ENCODE peak calls at places on chromosomes 4 and X, in seven cellular contexts. U is H9, O is neuronal stem cell, G is mesendoderm, Q is H1, S is trophoblast cell, F is mesenchymal stem cell. T is an unnamed sample.

GRCh38 chrX:23380581-23380980 is 45.9 kb downstream of the PTCHD1 start:
- DNase-seq in U (peak), O (no peak), G (peak), Q (peak), S (no peak), F (no peak), T (no peak)

GRCh38 chrX:57871463-57871862 is 38.8 kb downstream of the ZXDA start:
- DNase-seq in U (no peak), O (no peak), G (no peak), Q (no peak), S (no peak), F (no peak), T (no peak)

GRCh38 chrX:31126205-31126604 is 54.4 kb upstream of the FTHL17 start:
- DNase-seq in U (no peak), O (no peak), G (peak), Q (no peak), S (peak), F (peak), T (peak)

GRCh38 chrX:25020391-25021131 is 4.8 kb upstream of the ARX start:
- DNase-seq in U (peak), O (no peak), G (peak), Q (no peak), S (no peak), F (no peak), T (no peak)

GRCh38 chrX:50712777-50713176 is 101.2 kb downstream of the SHROOM4 start:
- DNase-seq in U (no peak), O (no peak), G (no peak), Q (no peak), S (no peak), F (no peak), T (no peak)

GRCh38 chr4:115222061-115222460 is 108.6 kb upstream of the NDST4 start:
- DNase-seq in U (no peak), O (no peak), G (peak), Q (no peak), S (no peak), F (no peak), T (no peak)

GRCh38 chrX:31307952-31308351 is 236.1 kb upstream of the FTHL17 start:
- DNase-seq in U (no peak), O (no peak), G (no peak), Q (no peak), S (no peak), F (no peak), T (no peak)

GRCh38 chrX:39652336-39652735 is 445.4 kb downstream of the BCOR start:
- DNase-seq in U (peak), O (no peak), G (peak), Q (no peak), S (no peak), F (no peak), T (peak)

GRCh38 chrX:154799554-154800348 is 5.5 kb downstream of the MPP1 start:
- DNase-seq in U (no peak), O (peak), G (peak), Q (no peak), S (no peak), F (peak), T (peak)

GRCh38 chr4:98641906-98642668 is 16.3 kb downstream of the TSPAN5 start:
- DNase-seq in U (no peak), O (no peak), G (no peak), Q (no peak), S (no peak), F (no peak), T (no peak)

GRCh38 chrX:102835504-102836146 is 101.4 kb upstream of the RAB40AL start:
- DNase-seq in U (peak), O (no peak), G (peak), Q (no peak), S (peak), F (peak), T (peak)

GRCh38 chrX:341541-342101 is 23.0 kb upstream of the GTPBP6 start:
- DNase-seq in U (no peak), O (no peak), G (no peak), Q (no peak), S (no peak), F (no peak), T (no peak)

GRCh38 chr4:117093581-117093980 is 8.2 kb upstream of the TRAM1L1 start:
- DNase-seq in U (no peak), O (no peak), G (no peak), Q (no peak), S (no peak), F (peak), T (peak)

GRCh38 chrX:131068945-131069719 is 11.0 kb downstream of the ARHGAP36 start:
- DNase-seq in U (peak), O (peak), G (peak), Q (no peak), S (peak), F (peak), T (no peak)

GRCh38 chrX:135477576-135477975 is 42.9 kb upstream of the INTS6L start:
- DNase-seq in U (peak), O (peak), G (peak), Q (peak), S (peak), F (peak), T (peak)

GRCh38 chr4:168531305-168531704 is 34.5 kb downstream of the PALLD start:
- DNase-seq in U (no peak), O (no peak), G (no peak), Q (no peak), S (peak), F (no peak), T (no peak)

GRCh38 chr4:22897520-22898108 is 204.9 kb downstream of the GBA3 start:
- DNase-seq in U (peak), O (peak), G (peak), Q (peak), S (no peak), F (peak), T (peak)

GRCh38 chr4:38943355-38943754 is 75.7 kb downstream of the FAM114A1 start:
- DNase-seq in U (no peak), O (no peak), G (no peak), Q (no peak), S (no peak), F (peak), T (peak)

GRCh38 chr4:85474818-85475630 is at the start of gene ARHGAP24:
- DNase-seq in U (peak), O (peak), G (peak), Q (peak), S (peak), F (peak), T (peak)

GRCh38 chr4:86334020-86334750 is 25.7 kb downstream of the MAPK10 start:
- DNase-seq in U (no peak), O (no peak), G (no peak), Q (no peak), S (no peak), F (no peak), T (no peak)

GRCh38 chrX:119942831-119943184 is 743 bp downstream of the NKAP start:
- DNase-seq in U (no peak), O (no peak), G (no peak), Q (no peak), S (no peak), F (no peak), T (peak)

GRCh38 chr4:108109111-108109510 is 59.6 kb downstream of the LEF1 start:
- DNase-seq in U (no peak), O (no peak), G (no peak), Q (no peak), S (no peak), F (no peak), T (no peak)

GRCh38 chrX:21412883-21413282 is 38.7 kb downstream of the CNKSR2 start:
- DNase-seq in U (no peak), O (no peak), G (no peak), Q (no peak), S (peak), F (peak), T (peak)

GRCh38 chrX:80430826-80431501 is 10.7 kb downstream of the TENT5D start:
- DNase-seq in U (no peak), O (no peak), G (peak), Q (no peak), S (no peak), F (no peak), T (no peak)

GRCh38 chr4:11635336-11635735 is 206.6 kb upstream of the HS3ST1 start:
- DNase-seq in U (no peak), O (no peak), G (peak), Q (no peak), S (peak), F (peak), T (peak)

GRCh38 chr4:101346312-101346561 is 1.1 kb downstream of the PPP3CA start:
- DNase-seq in U (no peak), O (no peak), G (no peak), Q (no peak), S (no peak), F (no peak), T (no peak)

GRCh38 chr4:105002278-105002677 is 144.4 kb upstream of the TET2 start:
- DNase-seq in U (peak), O (no peak), G (no peak), Q (no peak), S (no peak), F (no peak), T (no peak)

GRCh38 chrX:153491351-153492152 is 3.2 kb upstream of the BGN start:
- DNase-seq in U (no peak), O (no peak), G (no peak), Q (no peak), S (no peak), F (peak), T (no peak)

GRCh38 chr4:80209302-80209701 is 12.0 kb downstream of the PRDM8 start:
- DNase-seq in U (no peak), O (no peak), G (no peak), Q (no peak), S (no peak), F (no peak), T (no peak)
- H3K23ac ChIP-seq in U (no peak), O (no peak), G (no peak), Q (no peak), S (no peak), F (no peak), T (no peak)

GRCh38 chr4:123216946-123217345 is 179.6 kb upstream of the SPRY1 start:
- DNase-seq in U (no peak), O (no peak), G (no peak), Q (no peak), S (no peak), F (no peak), T (no peak)

DNA sequence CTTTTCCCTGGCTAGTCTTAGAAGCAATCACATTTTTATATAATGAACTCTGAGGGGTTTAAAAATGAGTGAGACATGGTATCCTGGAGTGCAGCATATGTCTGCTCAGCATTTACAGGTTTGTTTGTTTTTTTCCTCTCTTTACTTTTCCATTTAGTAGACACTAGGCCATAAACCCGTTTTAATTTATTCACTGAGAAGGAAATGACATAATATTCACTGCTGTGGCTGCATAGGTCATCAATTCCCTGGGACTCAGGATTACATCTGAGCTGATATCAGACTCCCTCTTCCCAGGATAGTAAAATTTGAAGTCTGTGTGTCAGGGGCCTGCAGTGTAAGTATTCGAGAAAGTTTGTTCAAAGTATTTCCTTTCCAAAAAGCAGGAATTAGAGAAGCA is 178.9 kb upstream of the SPRY1 start:
- DNase-seq in U (no peak), O (no peak), G (no peak), Q (no peak), S (no peak), F (no peak), T (no peak)
- H3K23ac ChIP-seq in U (no peak), O (no peak), G (no peak), Q (no peak), S (no peak), F (no peak), T (no peak)

GRCh38 chr4:141246243-141246642 is 25.5 kb downstream of the ZNF330 start:
- DNase-seq in U (no peak), O (no peak), G (peak), Q (no peak), S (no peak), F (peak), T (peak)
- H3K23ac ChIP-seq in U (no peak), O (no peak), G (no peak), Q (no peak), S (no peak), F (no peak), T (no peak)

GRCh38 chrX:132533409-132533808 is 44.6 kb upstream of the MBNL3 start:
- DNase-seq in U (no peak), O (no peak), G (no peak), Q (no peak), S (no peak), F (peak), T (no peak)
- H3K23ac ChIP-seq in U (no peak), O (no peak), G (no peak), Q (no peak), S (no peak), F (no peak), T (no peak)

GRCh38 chr4:17096692-17097091 is 198.2 kb upstream of the LDB2 start:
- DNase-seq in U (no peak), O (no peak), G (peak), Q (no peak), S (no peak), F (no peak), T (peak)
- H3K23ac ChIP-seq in U (no peak), O (no peak), G (no peak), Q (no peak), S (no peak), F (no peak), T (no peak)

GRCh38 chr4:184831153-184831552 is 5.4 kb upstream of the ACSL1 start:
- DNase-seq in U (no peak), O (no peak), G (no peak), Q (no peak), S (no peak), F (no peak), T (no peak)

GRCh38 chr4:184838249-184839074 is 12.7 kb upstream of the ACSL1 start:
- DNase-seq in U (no peak), O (no peak), G (peak), Q (no peak), S (no peak), F (no peak), T (peak)

GRCh38 chr4:184833046-184833838 is 7.5 kb upstream of the ACSL1 start:
- DNase-seq in U (no peak), O (no peak), G (peak), Q (no peak), S (peak), F (no peak), T (no peak)

GRCh38 chr4:184836613-184837012 is 10.8 kb upstream of the ACSL1 start:
- DNase-seq in U (no peak), O (no peak), G (no peak), Q (no peak), S (no peak), F (no peak), T (no peak)
- H3K23ac ChIP-seq in U (no peak), O (no peak), G (no peak), Q (no peak), S (no peak), F (no peak), T (no peak)

DNA sequence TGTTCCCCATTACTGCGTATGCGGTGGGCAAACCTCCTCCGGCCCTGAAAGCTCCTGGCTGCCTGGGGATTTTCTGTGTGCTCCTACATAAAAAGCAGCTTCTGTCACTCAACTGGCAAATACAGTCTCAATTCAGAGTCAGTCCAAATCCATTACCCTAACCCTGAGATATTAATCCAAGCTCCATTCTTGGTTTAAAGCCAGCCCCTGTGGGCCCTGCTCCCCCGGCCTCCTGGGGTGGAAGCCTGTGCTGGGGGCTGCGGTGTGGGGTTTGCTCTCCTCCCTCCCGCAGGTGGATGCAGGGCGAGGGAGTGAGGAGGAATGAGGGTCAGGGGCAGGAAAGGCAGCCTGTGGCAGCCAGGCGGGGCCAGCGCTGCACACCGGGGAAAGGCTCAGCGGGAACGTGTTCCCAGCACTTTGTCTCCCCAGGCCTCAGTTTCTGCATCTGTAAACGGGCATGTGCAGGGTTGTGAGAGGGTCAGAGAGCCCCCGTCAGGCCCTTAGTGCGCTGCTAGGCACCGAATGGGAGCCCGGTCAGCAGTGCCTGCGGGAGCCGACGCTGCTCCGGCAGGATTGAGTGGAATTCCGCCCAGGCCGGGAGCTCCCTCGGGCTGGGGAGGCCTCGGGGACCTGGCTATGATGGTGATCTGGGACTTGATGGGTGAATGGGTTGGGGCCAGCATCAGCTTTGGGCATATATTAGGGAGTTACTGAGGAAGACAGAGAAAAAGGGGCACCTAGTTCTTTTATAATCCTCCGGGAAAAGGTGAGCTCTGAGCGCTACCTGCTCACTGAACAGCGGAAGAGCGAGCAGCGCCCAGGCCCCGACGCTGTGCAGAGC is 6.3 kb upstream of the RGS12 start:
- DNase-seq in U (peak), O (no peak), G (no peak), Q (no peak), S (peak), F (no peak), T (no peak)
- H3K23ac ChIP-seq in U (no peak), O (peak), G (no peak), Q (no peak), S (no peak), F (no peak), T (no peak)

GRCh38 chr4:26120098-26120795 is 200.6 kb upstream of the RBPJ start:
- DNase-seq in U (no peak), O (no peak), G (no peak), Q (no peak), S (no peak), F (no peak), T (no peak)
- H3K23ac ChIP-seq in U (no peak), O (no peak), G (no peak), Q (no peak), S (no peak), F (no peak), T (no peak)

DNA sequence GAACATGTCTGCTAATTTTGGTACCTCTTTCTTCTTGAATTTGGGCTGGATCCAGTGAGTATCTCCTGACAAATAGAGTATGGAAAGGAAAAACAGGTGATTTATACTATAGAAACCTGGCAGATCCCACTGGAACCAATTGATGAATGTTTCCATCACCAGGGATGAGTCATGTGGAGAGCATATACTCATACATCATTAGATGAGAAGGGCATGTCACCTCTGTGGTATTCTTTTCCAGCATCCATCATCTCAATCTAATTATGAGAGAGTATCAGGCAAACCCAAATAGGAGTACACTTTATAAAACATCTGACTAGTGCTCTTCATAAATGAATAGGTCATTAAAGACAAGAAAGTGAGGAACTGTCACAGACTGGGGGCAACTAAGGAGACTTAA is 90.7 kb downstream of the CLDN22 start:
- DNase-seq in U (no peak), O (no peak), G (no peak), Q (no peak), S (no peak), F (no peak), T (no peak)
- H3K23ac ChIP-seq in U (no peak), O (no peak), G (no peak), Q (no peak), S (no peak), F (no peak), T (no peak)

T was measured in IMR-90.